ENCODE peak calls at places on chromosomes 4 and X, in nine cellular contexts. One of them, this sample, is unnamed.

GRCh38 chr4:127249066-127249766 is 383.5 kb upstream of the INTU start:
- DNase-seq in GM23248: peak
- DNase-seq in activated CD4-positive, alpha-beta T cell treated with anti-CD3 and anti-CD28 coated beads for 24 hours: no peak
- DNase-seq in NCI-H1417: no peak
- DNase-seq in astrocyte of the hippocampus: peak
- DNase-seq in NCI-H1105 treated with DMSO at 0.1 percent for 48 hours: no peak
- DNase-seq in stimulated activated naive CD8-positive, alpha-beta T cell treated with anti-CD3 and anti-CD28 coated beads, Interleukin-15, amount 100 ng/mL, for 72 hours: no peak
- DNase-seq in D341Med: no peak
- DNase-seq in Caki2: no peak
- DNase-seq in this sample: peak

GRCh38 chr4:184653650-184654049 is 4.1 kb downstream of the PRIMPOL start:
- DNase-seq in NCI-H1417: no peak
- DNase-seq in activated CD4-positive, alpha-beta T cell treated with anti-CD3 and anti-CD28 coated beads for 24 hours: no peak
- DNase-seq in astrocyte of the hippocampus: peak
- DNase-seq in D341Med: no peak
- DNase-seq in stimulated activated naive CD8-positive, alpha-beta T cell treated with anti-CD3 and anti-CD28 coated beads, Interleukin-15, amount 100 ng/mL, for 72 hours: no peak
- DNase-seq in NCI-H1105 treated with DMSO at 0.1 percent for 48 hours: no peak
- DNase-seq in GM23248: peak
- DNase-seq in Caki2: no peak
- DNase-seq in this sample: peak

GRCh38 chr4:156824451-156825060 is 147.0 kb downstream of the PDGFC start:
- DNase-seq in Caki2: no peak
- DNase-seq in NCI-H1105 treated with DMSO at 0.1 percent for 48 hours: no peak
- DNase-seq in GM23248: no peak
- DNase-seq in activated CD4-positive, alpha-beta T cell treated with anti-CD3 and anti-CD28 coated beads for 24 hours: no peak
- DNase-seq in D341Med: no peak
- DNase-seq in stimulated activated naive CD8-positive, alpha-beta T cell treated with anti-CD3 and anti-CD28 coated beads, Interleukin-15, amount 100 ng/mL, for 72 hours: no peak
- DNase-seq in astrocyte of the hippocampus: no peak
- DNase-seq in NCI-H1417: no peak
- DNase-seq in this sample: no peak

GRCh38 chrX:128518508-128518907 is 466.3 kb upstream of the ACTRT1 start:
- DNase-seq in stimulated activated naive CD8-positive, alpha-beta T cell treated with anti-CD3 and anti-CD28 coated beads, Interleukin-15, amount 100 ng/mL, for 72 hours: no peak
- DNase-seq in astrocyte of the hippocampus: peak
- DNase-seq in NCI-H1417: peak
- DNase-seq in D341Med: peak
- DNase-seq in Caki2: peak
- DNase-seq in GM23248: peak
- DNase-seq in NCI-H1105 treated with DMSO at 0.1 percent for 48 hours: peak
- DNase-seq in activated CD4-positive, alpha-beta T cell treated with anti-CD3 and anti-CD28 coated beads for 24 hours: no peak
- DNase-seq in this sample: no peak

GRCh38 chrX:115602308-115602707 is 41.3 kb downstream of the PLS3 start:
- DNase-seq in astrocyte of the hippocampus: no peak
- DNase-seq in GM23248: no peak
- DNase-seq in NCI-H1105 treated with DMSO at 0.1 percent for 48 hours: no peak
- DNase-seq in Caki2: no peak
- DNase-seq in NCI-H1417: no peak
- DNase-seq in stimulated activated naive CD8-positive, alpha-beta T cell treated with anti-CD3 and anti-CD28 coated beads, Interleukin-15, amount 100 ng/mL, for 72 hours: no peak
- DNase-seq in D341Med: no peak
- DNase-seq in activated CD4-positive, alpha-beta T cell treated with anti-CD3 and anti-CD28 coated beads for 24 hours: no peak
- DNase-seq in this sample: no peak

GRCh38 chrX:150533863-150534262 is 34.6 kb upstream of the MTM1 start:
- DNase-seq in GM23248: no peak
- DNase-seq in stimulated activated naive CD8-positive, alpha-beta T cell treated with anti-CD3 and anti-CD28 coated beads, Interleukin-15, amount 100 ng/mL, for 72 hours: no peak
- DNase-seq in activated CD4-positive, alpha-beta T cell treated with anti-CD3 and anti-CD28 coated beads for 24 hours: no peak
- DNase-seq in D341Med: no peak
- DNase-seq in Caki2: no peak
- DNase-seq in NCI-H1417: no peak
- DNase-seq in astrocyte of the hippocampus: no peak
- DNase-seq in NCI-H1105 treated with DMSO at 0.1 percent for 48 hours: no peak
- DNase-seq in this sample: peak

GRCh38 chrX:13764284-13764683 is 29.7 kb downstream of the OFD1 start:
- DNase-seq in D341Med: no peak
- DNase-seq in NCI-H1105 treated with DMSO at 0.1 percent for 48 hours: no peak
- DNase-seq in astrocyte of the hippocampus: peak
- DNase-seq in NCI-H1417: no peak
- DNase-seq in Caki2: no peak
- DNase-seq in activated CD4-positive, alpha-beta T cell treated with anti-CD3 and anti-CD28 coated beads for 24 hours: no peak
- DNase-seq in GM23248: no peak
- DNase-seq in stimulated activated naive CD8-positive, alpha-beta T cell treated with anti-CD3 and anti-CD28 coated beads, Interleukin-15, amount 100 ng/mL, for 72 hours: no peak
- DNase-seq in this sample: no peak

GRCh38 chr4:116362603-116363002 is 722.8 kb downstream of the TRAM1L1 start:
- DNase-seq in activated CD4-positive, alpha-beta T cell treated with anti-CD3 and anti-CD28 coated beads for 24 hours: no peak
- DNase-seq in Caki2: no peak
- DNase-seq in NCI-H1417: no peak
- DNase-seq in stimulated activated naive CD8-positive, alpha-beta T cell treated with anti-CD3 and anti-CD28 coated beads, Interleukin-15, amount 100 ng/mL, for 72 hours: no peak
- DNase-seq in NCI-H1105 treated with DMSO at 0.1 percent for 48 hours: no peak
- DNase-seq in astrocyte of the hippocampus: no peak
- DNase-seq in GM23248: no peak
- DNase-seq in D341Med: no peak
- DNase-seq in this sample: no peak

GRCh38 chrX:40006025-40007017 is 91.4 kb downstream of the BCOR start:
- DNase-seq in NCI-H1105 treated with DMSO at 0.1 percent for 48 hours: no peak
- DNase-seq in Caki2: no peak
- DNase-seq in D341Med: no peak
- DNase-seq in astrocyte of the hippocampus: peak
- DNase-seq in activated CD4-positive, alpha-beta T cell treated with anti-CD3 and anti-CD28 coated beads for 24 hours: no peak
- DNase-seq in stimulated activated naive CD8-positive, alpha-beta T cell treated with anti-CD3 and anti-CD28 coated beads, Interleukin-15, amount 100 ng/mL, for 72 hours: peak
- DNase-seq in GM23248: peak
- DNase-seq in NCI-H1417: peak
- DNase-seq in this sample: peak

GRCh38 chrX:53263597-53264094 is 17.7 kb downstream of the IQSEC2 start:
- DNase-seq in Caki2: peak
- DNase-seq in activated CD4-positive, alpha-beta T cell treated with anti-CD3 and anti-CD28 coated beads for 24 hours: peak
- DNase-seq in stimulated activated naive CD8-positive, alpha-beta T cell treated with anti-CD3 and anti-CD28 coated beads, Interleukin-15, amount 100 ng/mL, for 72 hours: peak
- DNase-seq in NCI-H1105 treated with DMSO at 0.1 percent for 48 hours: no peak
- DNase-seq in astrocyte of the hippocampus: peak
- DNase-seq in NCI-H1417: no peak
- DNase-seq in D341Med: no peak
- DNase-seq in GM23248: peak
- DNase-seq in this sample: peak

GRCh38 chr4:184444215-184444952 is 30.0 kb downstream of the IRF2 start:
- DNase-seq in stimulated activated naive CD8-positive, alpha-beta T cell treated with anti-CD3 and anti-CD28 coated beads, Interleukin-15, amount 100 ng/mL, for 72 hours: no peak
- DNase-seq in GM23248: no peak
- DNase-seq in D341Med: no peak
- DNase-seq in Caki2: no peak
- DNase-seq in NCI-H1105 treated with DMSO at 0.1 percent for 48 hours: no peak
- DNase-seq in NCI-H1417: no peak
- DNase-seq in astrocyte of the hippocampus: peak
- DNase-seq in activated CD4-positive, alpha-beta T cell treated with anti-CD3 and anti-CD28 coated beads for 24 hours: no peak
- DNase-seq in this sample: no peak

GRCh38 chr4:109406337-109406931 is 27.2 kb upstream of the SEC24B start:
- DNase-seq in D341Med: peak
- DNase-seq in stimulated activated naive CD8-positive, alpha-beta T cell treated with anti-CD3 and anti-CD28 coated beads, Interleukin-15, amount 100 ng/mL, for 72 hours: no peak
- DNase-seq in Caki2: peak
- DNase-seq in NCI-H1105 treated with DMSO at 0.1 percent for 48 hours: peak
- DNase-seq in astrocyte of the hippocampus: peak
- DNase-seq in NCI-H1417: peak
- DNase-seq in GM23248: peak
- DNase-seq in activated CD4-positive, alpha-beta T cell treated with anti-CD3 and anti-CD28 coated beads for 24 hours: no peak
- DNase-seq in this sample: peak

GRCh38 chrX:129938081-129938480 is 32.1 kb downstream of the UTP14A start:
- DNase-seq in D341Med: no peak
- DNase-seq in NCI-H1417: no peak
- DNase-seq in stimulated activated naive CD8-positive, alpha-beta T cell treated with anti-CD3 and anti-CD28 coated beads, Interleukin-15, amount 100 ng/mL, for 72 hours: no peak
- DNase-seq in activated CD4-positive, alpha-beta T cell treated with anti-CD3 and anti-CD28 coated beads for 24 hours: no peak
- DNase-seq in NCI-H1105 treated with DMSO at 0.1 percent for 48 hours: no peak
- DNase-seq in astrocyte of the hippocampus: no peak
- DNase-seq in Caki2: no peak
- DNase-seq in GM23248: no peak
- DNase-seq in this sample: no peak

GRCh38 chrX:20531667-20532066 is 265.0 kb upstream of the RPS6KA3 start:
- DNase-seq in stimulated activated naive CD8-positive, alpha-beta T cell treated with anti-CD3 and anti-CD28 coated beads, Interleukin-15, amount 100 ng/mL, for 72 hours: no peak
- DNase-seq in D341Med: no peak
- DNase-seq in activated CD4-positive, alpha-beta T cell treated with anti-CD3 and anti-CD28 coated beads for 24 hours: no peak
- DNase-seq in GM23248: peak
- DNase-seq in astrocyte of the hippocampus: no peak
- DNase-seq in NCI-H1417: no peak
- DNase-seq in Caki2: no peak
- DNase-seq in NCI-H1105 treated with DMSO at 0.1 percent for 48 hours: no peak
- DNase-seq in this sample: peak

GRCh38 chrX:96204928-96205327 is 479.7 kb upstream of the DIAPH2 start:
- DNase-seq in NCI-H1105 treated with DMSO at 0.1 percent for 48 hours: no peak
- DNase-seq in GM23248: no peak
- DNase-seq in NCI-H1417: no peak
- DNase-seq in astrocyte of the hippocampus: no peak
- DNase-seq in D341Med: no peak
- DNase-seq in activated CD4-positive, alpha-beta T cell treated with anti-CD3 and anti-CD28 coated beads for 24 hours: no peak
- DNase-seq in stimulated activated naive CD8-positive, alpha-beta T cell treated with anti-CD3 and anti-CD28 coated beads, Interleukin-15, amount 100 ng/mL, for 72 hours: no peak
- DNase-seq in Caki2: no peak
- DNase-seq in this sample: no peak

GRCh38 chrX:24415921-24416320 is 49.2 kb upstream of the PDK3 start:
- DNase-seq in NCI-H1417: no peak
- DNase-seq in NCI-H1105 treated with DMSO at 0.1 percent for 48 hours: no peak
- DNase-seq in stimulated activated naive CD8-positive, alpha-beta T cell treated with anti-CD3 and anti-CD28 coated beads, Interleukin-15, amount 100 ng/mL, for 72 hours: no peak
- DNase-seq in Caki2: no peak
- DNase-seq in GM23248: no peak
- DNase-seq in activated CD4-positive, alpha-beta T cell treated with anti-CD3 and anti-CD28 coated beads for 24 hours: no peak
- DNase-seq in astrocyte of the hippocampus: no peak
- DNase-seq in D341Med: no peak
- DNase-seq in this sample: no peak